ENCODE peak calls at places on chromosomes 3 and 15, in five cellular contexts. F is endodermal cell, T is neural progenitor cell, X is HCT116, N is body of pancreas. H is an unnamed sample.

GRCh38 chr15:79970921-79971434 is at the start of gene BCL2A1:
- DNase-seq in F (no peak), T (no peak), X (no peak), N (no peak), H (no peak)

GRCh38 chr3:121552379-121552778 is 6.6 kb upstream of the POLQ start:
- DNase-seq in F (no peak), T (no peak), X (no peak), N (no peak), H (no peak)

GRCh38 chr15:79076661-79077060 is 13.9 kb downstream of the RASGRF1 start:
- DNase-seq in F (peak), T (no peak), X (no peak), N (no peak), H (no peak)

GRCh38 chr3:32818431-32819085 is 761 bp downstream of the TRIM71 start:
- DNase-seq in F (peak), T (peak), X (no peak), N (no peak), H (no peak)

GRCh38 chr3:158106773-158107461 is 697 bp upstream of the SHOX2 start:
- DNase-seq in F (peak), T (peak), X (no peak), N (peak), H (peak)

GRCh38 chr3:155270485-155271342 is 22.8 kb downstream of the STRIT1 start:
- DNase-seq in F (peak), T (no peak), X (no peak), N (no peak), H (no peak)

GRCh38 chr15:64651573-64652260 is 123.7 kb downstream of the RBPMS2 start:
- DNase-seq in F (peak), T (no peak), X (no peak), N (no peak), H (no peak)

GRCh38 chr3:2657971-2658370 is 452.2 kb downstream of the IL5RA start:
- DNase-seq in F (peak), T (no peak), X (no peak), N (no peak), H (no peak)

GRCh38 chr3:74768010-74768409 is 153.6 kb upstream of the CNTN3 start:
- DNase-seq in F (no peak), T (no peak), X (no peak), N (no peak), H (no peak)

GRCh38 chr3:67529337-67529736 is 125.1 kb downstream of the SUCLG2 start:
- DNase-seq in F (no peak), T (no peak), X (no peak), N (no peak), H (no peak)

GRCh38 chr3:47581422-47581821 is 2.8 kb upstream of the CSPG5 start:
- DNase-seq in F (no peak), T (no peak), X (no peak), N (peak), H (no peak)

GRCh38 chr3:197460002-197460401 is 95.8 kb downstream of the BDH1 start:
- DNase-seq in F (no peak), T (no peak), X (no peak), N (no peak), H (no peak)

GRCh38 chr3:18047052-18047451 is 304.6 kb upstream of the TBC1D5 start:
- DNase-seq in F (no peak), T (no peak), X (no peak), N (no peak), H (no peak)

GRCh38 chr15:81323559-81323943 is 390 bp downstream of the STARD5 start:
- DNase-seq in F (no peak), T (no peak), X (no peak), N (no peak), H (no peak)

GRCh38 chr15:63870043-63870394 is 36.3 kb upstream of the HERC1 start:
- DNase-seq in F (no peak), T (no peak), X (no peak), N (no peak), H (no peak)

GRCh38 chr15:36688310-36689102 is 109.1 kb downstream of the CDIN1 start:
- DNase-seq in F (no peak), T (no peak), X (no peak), N (no peak), H (no peak)

GRCh38 chr3:23961913-23962312 is 16.8 kb downstream of the NR1D2 start:
- DNase-seq in F (no peak), T (no peak), X (no peak), N (no peak), H (no peak)

GRCh38 chr15:99956820-99957641 is 223.8 kb upstream of the LYSMD4 start:
- DNase-seq in F (peak), T (no peak), X (no peak), N (no peak), H (no peak)

GRCh38 chr3:149536429-149536828 is 61.9 kb downstream of the TM4SF4 start:
- DNase-seq in F (peak), T (peak), X (no peak), N (peak), H (peak)

GRCh38 chr3:45508659-45509037 is 85.9 kb upstream of the LIMD1 start:
- DNase-seq in F (no peak), T (no peak), X (no peak), N (no peak), H (no peak)

GRCh38 chr3:45599424-45599886 is 4.9 kb downstream of the LIMD1 start:
- DNase-seq in F (no peak), T (no peak), X (no peak), N (peak), H (no peak)

GRCh38 chr3:14863324-14864100 is 44.8 kb downstream of the FGD5 start:
- DNase-seq in F (peak), T (peak), X (no peak), N (no peak), H (no peak)

GRCh38 chr15:83206971-83207621 is 527 bp downstream of the HDGFL3 start:
- DNase-seq in F (peak), T (peak), X (no peak), N (peak), H (peak)

GRCh38 chr3:39637807-39638206 is 170.3 kb downstream of the MOBP start:
- DNase-seq in F (no peak), T (no peak), X (peak), N (no peak), H (no peak)

GRCh38 chr3:105639131-105639530 is 229.7 kb downstream of the CBLB start:
- DNase-seq in F (no peak), T (no peak), X (no peak), N (no peak), H (no peak)

GRCh38 chr3:150315711-150316110 is 92.4 kb upstream of the TSC22D2 start:
- DNase-seq in F (no peak), T (no peak), X (no peak), N (no peak), H (no peak)

GRCh38 chr3:161977063-161977462 is 480.5 kb downstream of the OTOL1 start:
- DNase-seq in F (no peak), T (no peak), X (no peak), N (no peak), H (no peak)

GRCh38 chr3:105829879-105830622 is 38.8 kb downstream of the CBLB start:
- DNase-seq in F (no peak), T (no peak), X (no peak), N (no peak), H (no peak)

GRCh38 chr3:138945646-138946553 is 1.0 kb downstream of the FOXL2 start:
- DNase-seq in F (peak), T (peak), X (no peak), N (peak), H (peak)

GRCh38 chr3:2880357-2880756 is 229.8 kb downstream of the IL5RA start:
- DNase-seq in F (no peak), T (no peak), X (no peak), N (no peak), H (no peak)

GRCh38 chr15:27077790-27078189 is 106.8 kb downstream of the GABRG3 start:
- DNase-seq in F (no peak), T (no peak), X (no peak), N (no peak), H (peak)

GRCh38 chr3:114154321-114154821 is 24.5 kb downstream of the DRD3 start:
- DNase-seq in F (peak), T (peak), X (no peak), N (no peak), H (no peak)

GRCh38 chr3:133591271-133591742 is 17.8 kb downstream of the CDV3 start:
- DNase-seq in F (no peak), T (no peak), X (no peak), N (no peak), H (no peak)

GRCh38 chr3:173397161-173398110 is at the start of gene NLGN1:
- DNase-seq in F (peak), T (peak), X (no peak), N (peak), H (peak)

GRCh38 chr15:42457445-42458442 is 33.2 kb downstream of the ZNF106 start:
- DNase-seq in F (peak), T (peak), X (no peak), N (peak), H (no peak)

GRCh38 chr15:55260562-55261131 is 29.0 kb downstream of the RAB27A start:
- DNase-seq in F (no peak), T (no peak), X (no peak), N (no peak), H (no peak)

DNA sequence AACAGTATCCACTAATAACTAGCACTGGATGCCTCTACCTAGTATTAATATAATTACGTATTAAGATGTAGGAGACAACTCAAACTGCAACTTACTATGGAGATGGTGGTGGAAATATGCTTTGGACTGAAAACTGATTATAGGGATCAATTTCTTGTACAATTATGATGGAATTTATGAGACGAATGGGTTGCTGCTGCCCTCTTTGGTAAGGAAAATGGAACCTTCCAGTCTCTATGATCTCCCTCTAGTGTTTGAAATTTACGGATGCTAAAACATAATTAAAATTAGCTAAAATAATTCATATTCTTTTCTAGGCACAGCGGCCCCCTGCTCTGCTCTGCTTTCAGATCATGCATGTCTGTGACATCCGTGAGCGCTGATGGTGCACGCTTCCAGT is 132.3 kb downstream of the NR2F2 start:
- DNase-seq in F (no peak), T (no peak), X (no peak), N (no peak), H (no peak)
- TF ChIP-seq CTCF in F (peak), T (no peak), X (peak), N (no peak), H (no peak)

GRCh38 chr3:99549220-99549619 is 89.2 kb upstream of the COL8A1 start:
- DNase-seq in F (no peak), T (no peak), X (no peak), N (no peak), H (no peak)

GRCh38 chr3:99545941-99546580 is 92.3 kb upstream of the COL8A1 start:
- DNase-seq in F (no peak), T (no peak), X (no peak), N (no peak), H (no peak)

GRCh38 chr3:99549918-99550603 is 88.3 kb upstream of the COL8A1 start:
- DNase-seq in F (no peak), T (no peak), X (no peak), N (no peak), H (no peak)

GRCh38 chr3:99548674-99549073 is 89.7 kb upstream of the COL8A1 start:
- DNase-seq in F (no peak), T (no peak), X (no peak), N (no peak), H (no peak)

GRCh38 chr3:99551520-99551919 is 86.9 kb upstream of the COL8A1 start:
- DNase-seq in F (no peak), T (peak), X (no peak), N (no peak), H (no peak)
- TF ChIP-seq CTCF in F (peak), T (peak), X (peak), N (no peak), H (no peak)

DNA sequence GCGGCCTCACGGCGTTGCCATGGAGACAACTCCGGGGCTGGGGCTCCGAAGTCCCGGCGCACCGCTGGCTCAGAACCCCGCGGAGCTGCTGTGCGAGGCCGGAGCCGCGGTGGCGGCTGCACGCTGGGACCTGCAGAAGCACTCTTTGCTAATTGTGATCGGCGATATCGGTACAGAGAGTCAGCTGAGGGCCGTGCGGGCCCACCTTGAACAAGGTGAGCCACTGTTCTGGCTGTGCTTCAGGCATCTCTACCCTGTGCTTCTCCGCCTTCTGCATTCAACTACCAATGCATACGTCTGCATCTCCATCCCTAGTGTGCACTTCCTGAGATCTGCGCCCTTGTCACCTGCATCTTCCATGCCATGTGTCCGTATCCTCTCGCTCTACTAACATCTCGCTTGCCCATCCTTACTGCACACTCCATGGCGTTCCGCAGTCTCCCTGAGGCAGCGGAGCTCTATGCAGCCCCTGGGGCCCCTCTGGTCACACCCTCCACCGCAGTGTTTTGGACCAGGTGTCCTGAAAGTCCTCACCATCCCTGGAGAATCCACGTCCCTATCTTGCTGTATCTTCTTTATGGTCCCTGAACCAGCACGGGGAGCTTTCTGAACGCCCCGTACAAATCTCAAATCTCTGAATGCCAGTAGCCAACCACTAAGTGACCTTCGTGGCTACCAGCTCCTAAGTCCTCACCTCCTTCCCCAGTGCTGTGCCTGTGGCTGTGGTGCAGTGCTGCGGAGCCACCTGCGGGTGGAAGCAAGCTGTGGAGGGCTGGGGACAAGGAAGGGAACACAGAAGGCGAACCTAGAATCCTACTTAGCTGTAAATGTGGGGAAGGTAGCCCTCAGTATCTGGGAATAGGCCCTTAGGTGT is 6.2 kb upstream of the MAP1A start:
- DNase-seq in F (peak), T (peak), X (peak), N (no peak), H (peak)
- TF ChIP-seq CTCF in F (peak), T (peak), X (peak), N (no peak), H (peak)

GRCh38 chr15:87219650-87220615 is 1036.6 kb downstream of the NTRK3 start:
- DNase-seq in F (no peak), T (no peak), X (no peak), N (no peak), H (no peak)

GRCh38 chr15:87211547-87211946 is 1045.0 kb downstream of the NTRK3 start:
- DNase-seq in F (no peak), T (no peak), X (no peak), N (no peak), H (no peak)

GRCh38 chr15:87213646-87214045 is 1042.9 kb downstream of the NTRK3 start:
- DNase-seq in F (no peak), T (peak), X (no peak), N (no peak), H (no peak)

GRCh38 chr15:87212041-87212440 is 1044.5 kb downstream of the NTRK3 start:
- DNase-seq in F (no peak), T (no peak), X (no peak), N (no peak), H (no peak)

GRCh38 chr15:87215100-87215499 is 1041.4 kb downstream of the NTRK3 start:
- DNase-seq in F (no peak), T (no peak), X (no peak), N (no peak), H (no peak)
- TF ChIP-seq CTCF in F (no peak), T (no peak), X (no peak), N (no peak), H (no peak)

GRCh38 chr3:107578523-107578922 is 55.8 kb downstream of the BBX start:
- DNase-seq in F (peak), T (no peak), X (no peak), N (no peak), H (no peak)
- TF ChIP-seq CTCF in F (peak), T (no peak), X (peak), N (no peak), H (no peak)